ENCODE peak calls at places on chromosomes 2 and 18, in four cellular contexts. N is HepG2, Y is K562, B is GM12878. K is an unnamed sample.

GRCh38 chr18:47215554-47216138 is 35.8 kb downstream of the SKOR2 start:
- DNase-seq in N (peak; percentile 44), Y (peak; percentile 11), B (peak; percentile 3), K (peak; percentile 29)

GRCh38 chr2:68059769-68060525 is 2.9 kb downstream of the C1D start:
- DNase-seq in N (no peak), Y (no peak), B (no peak), K (no peak)

GRCh38 chr2:218732761-218733158 is 22.1 kb downstream of the TTLL4 start:
- DNase-seq in N (no peak), Y (no peak), B (no peak), K (no peak)

GRCh38 chr2:128374711-128375413 is 56.2 kb upstream of the HS6ST1 start:
- DNase-seq in N (no peak), Y (no peak), B (no peak), K (no peak)

GRCh38 chr2:33366473-33366872 is 110.0 kb upstream of the RASGRP3 start:
- DNase-seq in N (no peak), Y (peak; percentile 11), B (no peak), K (no peak)

GRCh38 chr2:176114120-176114929 is 2.3 kb upstream of the HOXD10 start:
- DNase-seq in N (peak; percentile 45), Y (no peak), B (no peak), K (no peak)

GRCh38 chr2:217393585-217394032 is 533.7 kb upstream of the TNP1 start:
- DNase-seq in N (no peak), Y (no peak), B (no peak), K (no peak)

GRCh38 chr2:63023444-63023843 is 27.2 kb upstream of the OTX1 start:
- DNase-seq in N (peak; percentile 60), Y (peak; percentile 29), B (peak; percentile 12), K (peak; percentile 33)

GRCh38 chr18:58175122-58175687 is 131.2 kb downstream of the NEDD4L start:
- DNase-seq in N (no peak), Y (peak; percentile 27), B (no peak), K (no peak)

GRCh38 chr2:229714080-229714735 is at the start of gene DNER:
- DNase-seq in N (no peak), Y (peak; percentile 74), B (no peak), K (peak; percentile 80)

GRCh38 chr2:19228720-19229119 is 129.7 kb downstream of the OSR1 start:
- DNase-seq in N (no peak), Y (no peak), B (no peak), K (no peak)

GRCh38 chr18:35041752-35042379 is 653 bp downstream of the MAPRE2 start:
- DNase-seq in N (no peak), Y (peak; percentile 52), B (no peak), K (peak; percentile 52)

GRCh38 chr2:43569921-43570320 is 25.9 kb downstream of the THADA start:
- DNase-seq in N (no peak), Y (no peak), B (peak; percentile 57), K (no peak)

DNA sequence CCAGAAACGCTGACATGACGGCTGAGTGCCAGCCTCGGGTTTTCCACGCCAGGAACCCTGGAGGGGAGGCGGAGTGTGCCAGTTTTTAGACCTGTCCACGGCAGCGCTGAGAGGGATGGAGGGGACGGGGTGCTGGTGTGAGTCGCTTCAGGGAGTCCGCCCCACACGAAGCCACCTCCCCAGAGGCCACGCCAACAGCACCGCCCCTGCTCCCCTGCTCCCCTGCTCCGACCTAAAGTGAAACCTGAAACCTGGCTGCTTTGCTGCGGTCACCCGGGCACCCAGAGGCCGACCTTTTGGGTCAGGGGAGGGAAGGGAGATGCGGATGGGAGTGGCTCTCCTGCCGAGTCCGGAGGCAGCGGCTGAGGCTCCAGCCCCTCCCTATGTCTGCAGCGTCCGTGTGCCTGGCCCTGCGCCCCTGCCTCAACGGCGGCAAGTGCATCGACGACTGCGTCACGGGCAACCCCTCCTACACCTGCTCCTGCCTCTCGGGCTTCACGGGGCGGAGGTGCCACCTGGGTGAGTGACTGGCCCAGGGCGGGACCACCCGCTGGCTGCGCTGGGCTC is 38.1 kb downstream of the SNED1 start:
- DNase-seq in N (peak; percentile 20), Y (peak; percentile 71), B (peak; percentile 44), K (no peak)
- TF ChIP-seq FOXK2 in N (no peak), Y (no peak), B (no peak), K (no peak)

DNA sequence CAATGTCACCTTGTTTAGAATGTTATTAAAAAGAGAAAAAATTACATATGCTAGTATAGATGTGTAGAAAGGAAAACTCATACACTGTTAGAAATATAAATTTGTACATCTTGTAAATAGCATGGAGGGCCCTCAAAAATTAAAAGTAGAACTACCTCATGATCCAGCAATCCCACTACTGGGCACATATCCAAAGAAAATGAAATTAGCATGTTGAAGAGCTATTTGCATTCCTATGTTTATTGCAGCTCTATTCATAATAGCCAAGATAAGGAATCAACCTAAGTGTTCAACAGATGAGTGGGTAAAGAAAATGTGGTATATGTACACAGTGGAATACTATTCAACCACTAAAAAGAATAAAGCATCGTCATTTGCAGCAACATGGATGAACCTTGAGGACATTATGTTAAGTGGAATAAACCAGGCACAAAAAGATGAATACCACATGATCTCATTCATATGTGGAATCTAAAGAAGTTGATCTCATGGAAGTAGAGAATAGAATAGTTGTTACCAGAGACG is 251.5 kb upstream of the THUMPD2 start:
- DNase-seq in N (no peak), Y (no peak), B (no peak), K (no peak)
- TF ChIP-seq FOXM1 in N (no peak), Y (no peak), B (no peak), K (no peak)

GRCh38 chr18:3748081-3748480 is 298.1 kb downstream of the TGIF1 start:
- DNase-seq in N (no peak), Y (no peak), B (no peak), K (no peak)
- TF ChIP-seq TARDBP in N (no peak), Y (no peak), B (no peak), K (no peak)

DNA sequence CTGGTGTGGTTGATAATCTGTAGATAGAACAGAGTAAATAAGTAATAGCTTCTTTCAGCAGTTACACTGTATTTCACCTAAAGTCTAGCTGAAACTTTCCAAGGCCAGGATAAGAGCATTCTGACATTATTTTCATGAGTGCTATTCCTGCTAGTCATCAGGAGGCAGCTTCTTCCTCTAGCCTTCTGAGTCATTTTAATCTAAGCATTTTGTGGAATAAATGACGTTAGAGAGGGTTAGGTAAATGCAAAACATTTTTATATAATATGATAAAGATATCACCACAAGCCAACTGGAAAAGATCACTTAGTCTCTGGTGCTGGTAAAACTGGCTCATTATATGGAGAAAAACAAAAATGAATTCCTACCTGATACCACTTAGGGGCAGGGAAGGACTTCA is 138.5 kb downstream of the MEP1B start:
- DNase-seq in N (no peak), Y (no peak), B (no peak), K (no peak)
- TF ChIP-seq FOXK2 in N (no peak), Y (no peak), B (no peak), K (no peak)

GRCh38 chr2:49831698-49832367 is 677.5 kb upstream of the FSHR start:
- DNase-seq in N (no peak), Y (no peak), B (no peak), K (no peak)

GRCh38 chr2:49832555-49832954 is 678.2 kb upstream of the FSHR start:
- DNase-seq in N (no peak), Y (no peak), B (no peak), K (no peak)

DNA sequence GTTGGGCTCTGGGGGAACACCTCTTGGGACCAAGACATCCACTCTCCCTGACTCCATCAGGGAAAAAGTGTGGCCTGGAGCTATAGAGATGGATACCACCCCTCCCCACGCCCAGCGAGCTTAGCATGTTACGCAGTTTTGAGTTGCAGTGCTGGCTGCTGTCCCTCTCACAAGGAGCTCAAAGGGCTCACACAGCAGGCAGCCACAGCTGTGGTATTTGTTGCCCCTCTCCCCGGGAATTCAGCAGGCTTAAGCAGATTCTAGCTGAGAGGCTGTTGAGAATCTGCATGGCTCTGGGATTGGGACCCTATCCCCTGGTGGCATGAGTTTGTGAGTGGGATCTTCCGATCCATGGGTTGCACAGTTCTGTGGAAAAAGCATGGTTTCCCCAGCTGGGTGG is 673.1 kb upstream of the FSHR start:
- DNase-seq in N (no peak), Y (no peak), B (no peak), K (no peak)
- TF ChIP-seq FOXM1 in N (no peak), Y (no peak), B (no peak), K (no peak)

K was measured in HEK293T.